ENCODE peak calls at places on chromosome 16, in six cellular contexts. One of them, this sample, is unnamed.

GRCh38 chr16:53913082-53913870 is 209.3 kb downstream of the FTO start:
- DNase-seq in IMR-90: peak
- DNase-seq in H9: no peak
- DNase-seq in mesenchymal stem cell: peak
- DNase-seq in H1: no peak
- DNase-seq in trophoblast cell: no peak
- DNase-seq in this sample: no peak

GRCh38 chr16:86794216-86794864 is 216.0 kb downstream of the FOXL1 start:
- DNase-seq in IMR-90: no peak
- DNase-seq in H9: no peak
- DNase-seq in mesenchymal stem cell: no peak
- DNase-seq in H1: no peak
- DNase-seq in trophoblast cell: no peak
- DNase-seq in this sample: no peak

GRCh38 chr16:84277244-84277823 is 17.3 kb upstream of the WFDC1 start:
- DNase-seq in IMR-90: peak
- DNase-seq in H9: peak
- DNase-seq in mesenchymal stem cell: peak
- DNase-seq in H1: no peak
- DNase-seq in trophoblast cell: peak
- DNase-seq in this sample: peak

GRCh38 chr16:84380405-84380804 is 12.1 kb downstream of the ATP2C2 start:
- DNase-seq in IMR-90: no peak
- DNase-seq in H9: no peak
- DNase-seq in mesenchymal stem cell: no peak
- DNase-seq in H1: no peak
- DNase-seq in trophoblast cell: no peak
- DNase-seq in this sample: no peak

GRCh38 chr16:84769416-84769815 is 50.4 kb upstream of the CRISPLD2 start:
- DNase-seq in IMR-90: no peak
- DNase-seq in H9: no peak
- DNase-seq in mesenchymal stem cell: no peak
- DNase-seq in H1: no peak
- DNase-seq in trophoblast cell: no peak
- DNase-seq in this sample: no peak

GRCh38 chr16:69490707-69491324 is 66.4 kb downstream of the CYB5B start:
- DNase-seq in IMR-90: no peak
- DNase-seq in H9: no peak
- DNase-seq in mesenchymal stem cell: no peak
- DNase-seq in H1: no peak
- DNase-seq in trophoblast cell: no peak
- DNase-seq in this sample: no peak

GRCh38 chr16:12321363-12321762 is 344.8 kb downstream of the SNX29 start:
- DNase-seq in IMR-90: no peak
- DNase-seq in H9: no peak
- DNase-seq in mesenchymal stem cell: no peak
- DNase-seq in H1: no peak
- DNase-seq in trophoblast cell: no peak
- DNase-seq in this sample: no peak

GRCh38 chr16:46789499-46790414 is 41.2 kb downstream of the C16orf87 start:
- DNase-seq in IMR-90: peak
- DNase-seq in H9: peak
- DNase-seq in mesenchymal stem cell: peak
- DNase-seq in H1: peak
- DNase-seq in trophoblast cell: peak
- DNase-seq in this sample: peak

GRCh38 chr16:58493756-58494431 is 6.0 kb upstream of the NDRG4 start:
- DNase-seq in IMR-90: no peak
- DNase-seq in H9: no peak
- DNase-seq in mesenchymal stem cell: no peak
- DNase-seq in H1: no peak
- DNase-seq in trophoblast cell: no peak
- DNase-seq in this sample: no peak

GRCh38 chr16:31331141-31331764 is 23.7 kb upstream of the ITGAX start:
- DNase-seq in IMR-90: no peak
- DNase-seq in H9: peak
- DNase-seq in mesenchymal stem cell: no peak
- DNase-seq in H1: no peak
- DNase-seq in trophoblast cell: no peak
- DNase-seq in this sample: no peak

GRCh38 chr16:12729448-12729847 is 74.2 kb downstream of the CPPED1 start:
- DNase-seq in IMR-90: peak
- DNase-seq in H9: no peak
- DNase-seq in mesenchymal stem cell: no peak
- DNase-seq in H1: no peak
- DNase-seq in trophoblast cell: no peak
- DNase-seq in this sample: no peak

GRCh38 chr16:79608976-79609375 is 8.4 kb upstream of the MAF start:
- DNase-seq in IMR-90: no peak
- DNase-seq in H9: no peak
- DNase-seq in mesenchymal stem cell: no peak
- DNase-seq in H1: no peak
- DNase-seq in trophoblast cell: no peak
- DNase-seq in this sample: no peak

GRCh38 chr16:57815987-57816745 is 13.9 kb upstream of the KIFC3 start:
- DNase-seq in IMR-90: peak
- DNase-seq in H9: peak
- DNase-seq in mesenchymal stem cell: peak
- DNase-seq in H1: no peak
- DNase-seq in trophoblast cell: peak
- DNase-seq in this sample: no peak

GRCh38 chr16:86078121-86078600 is 179.2 kb downstream of the IRF8 start:
- DNase-seq in IMR-90: no peak
- DNase-seq in H9: peak
- DNase-seq in mesenchymal stem cell: no peak
- DNase-seq in H1: no peak
- DNase-seq in trophoblast cell: no peak
- DNase-seq in this sample: no peak

GRCh38 chr16:1224558-1224957 is 510 bp downstream of the TPSG1 start:
- DNase-seq in IMR-90: no peak
- DNase-seq in H9: no peak
- DNase-seq in mesenchymal stem cell: no peak
- DNase-seq in H1: no peak
- DNase-seq in trophoblast cell: no peak
- DNase-seq in this sample: no peak

GRCh38 chr16:57643166-57643813 is 14.9 kb downstream of the ADGRG1 start:
- DNase-seq in IMR-90: peak
- DNase-seq in H9: no peak
- DNase-seq in mesenchymal stem cell: peak
- DNase-seq in H1: no peak
- DNase-seq in trophoblast cell: no peak
- DNase-seq in this sample: no peak

GRCh38 chr16:77459534-77460412 is 24.9 kb upstream of the ADAMTS18 start:
- DNase-seq in IMR-90: no peak
- DNase-seq in H9: no peak
- DNase-seq in mesenchymal stem cell: no peak
- DNase-seq in H1: no peak
- DNase-seq in trophoblast cell: no peak
- DNase-seq in this sample: no peak

GRCh38 chr16:56193951-56194726 is 2.9 kb downstream of the GNAO1 start:
- DNase-seq in IMR-90: peak
- DNase-seq in H9: peak
- DNase-seq in mesenchymal stem cell: peak
- DNase-seq in H1: peak
- DNase-seq in trophoblast cell: peak
- DNase-seq in this sample: peak

GRCh38 chr16:53511403-53512280 is 8.6 kb upstream of the AKTIP start:
- DNase-seq in IMR-90: no peak
- DNase-seq in H9: no peak
- DNase-seq in mesenchymal stem cell: no peak
- DNase-seq in H1: no peak
- DNase-seq in trophoblast cell: peak
- DNase-seq in this sample: no peak

GRCh38 chr16:56013962-56014552 is 138.9 kb upstream of the CES5A start:
- DNase-seq in IMR-90: peak
- DNase-seq in H9: peak
- DNase-seq in mesenchymal stem cell: no peak
- DNase-seq in H1: peak
- DNase-seq in trophoblast cell: peak
- DNase-seq in this sample: peak

GRCh38 chr16:86046901-86047300 is 147.9 kb downstream of the IRF8 start:
- DNase-seq in IMR-90: no peak
- DNase-seq in H9: no peak
- DNase-seq in mesenchymal stem cell: no peak
- DNase-seq in H1: no peak
- DNase-seq in trophoblast cell: no peak
- DNase-seq in this sample: no peak

GRCh38 chr16:66569827-66570405 is 3.7 kb downstream of the CMTM1 start:
- DNase-seq in IMR-90: peak
- DNase-seq in H9: no peak
- DNase-seq in mesenchymal stem cell: peak
- DNase-seq in H1: no peak
- DNase-seq in trophoblast cell: peak
- DNase-seq in this sample: no peak

GRCh38 chr16:76650579-76650978 is 373.4 kb downstream of the CNTNAP4 start:
- DNase-seq in IMR-90: no peak
- DNase-seq in H9: no peak
- DNase-seq in mesenchymal stem cell: peak
- DNase-seq in H1: no peak
- DNase-seq in trophoblast cell: no peak
- DNase-seq in this sample: no peak

GRCh38 chr16:26177438-26177837 is 485.7 kb downstream of the HS3ST4 start:
- DNase-seq in IMR-90: no peak
- DNase-seq in H9: no peak
- DNase-seq in mesenchymal stem cell: no peak
- DNase-seq in H1: peak
- DNase-seq in trophoblast cell: no peak
- DNase-seq in this sample: no peak

GRCh38 chr16:11084484-11085024 is 140.2 kb downstream of the CLEC16A start:
- DNase-seq in IMR-90: peak
- DNase-seq in H9: no peak
- DNase-seq in mesenchymal stem cell: peak
- DNase-seq in H1: no peak
- DNase-seq in trophoblast cell: no peak
- DNase-seq in this sample: no peak

GRCh38 chr16:68311316-68311620 is 449 bp downstream of the PRMT7 start:
- DNase-seq in IMR-90: peak
- DNase-seq in H9: no peak
- DNase-seq in mesenchymal stem cell: peak
- DNase-seq in H1: no peak
- DNase-seq in trophoblast cell: no peak
- DNase-seq in this sample: no peak

GRCh38 chr16:84498859-84499620 is 5.4 kb downstream of the MEAK7 start:
- DNase-seq in IMR-90: no peak
- DNase-seq in H9: no peak
- DNase-seq in mesenchymal stem cell: no peak
- DNase-seq in H1: no peak
- DNase-seq in trophoblast cell: no peak
- DNase-seq in this sample: no peak

GRCh38 chr16:10536814-10537389 is 43.5 kb downstream of the EMP2 start:
- DNase-seq in IMR-90: no peak
- DNase-seq in H9: no peak
- DNase-seq in mesenchymal stem cell: no peak
- DNase-seq in H1: no peak
- DNase-seq in trophoblast cell: no peak
- DNase-seq in this sample: no peak

GRCh38 chr16:57388359-57389086 is 16.0 kb upstream of the CCL17 start:
- DNase-seq in IMR-90: no peak
- DNase-seq in H9: no peak
- DNase-seq in mesenchymal stem cell: no peak
- DNase-seq in H1: no peak
- DNase-seq in trophoblast cell: no peak
- DNase-seq in this sample: no peak

GRCh38 chr16:85309656-85310587 is 197.7 kb upstream of the CIBAR2 start:
- DNase-seq in IMR-90: no peak
- DNase-seq in H9: peak
- DNase-seq in mesenchymal stem cell: no peak
- DNase-seq in H1: no peak
- DNase-seq in trophoblast cell: no peak
- DNase-seq in this sample: no peak

GRCh38 chr16:48126801-48127644 is 28.8 kb downstream of the ABCC12 start:
- DNase-seq in IMR-90: peak
- DNase-seq in H9: no peak
- DNase-seq in mesenchymal stem cell: peak
- DNase-seq in H1: no peak
- DNase-seq in trophoblast cell: no peak
- DNase-seq in this sample: no peak
- H3K14ac ChIP-seq in IMR-90: peak
- H3K14ac ChIP-seq in H9: no peak
- H3K14ac ChIP-seq in mesenchymal stem cell: no peak
- H3K14ac ChIP-seq in H1: no peak
- H3K14ac ChIP-seq in trophoblast cell: no peak
- H3K14ac ChIP-seq in this sample: no peak

GRCh38 chr16:19379838-19380237 is 37.8 kb upstream of the TMC5 start:
- DNase-seq in IMR-90: no peak
- DNase-seq in H9: no peak
- DNase-seq in mesenchymal stem cell: no peak
- DNase-seq in H1: no peak
- DNase-seq in trophoblast cell: no peak
- DNase-seq in this sample: no peak
- H3K14ac ChIP-seq in IMR-90: no peak
- H3K14ac ChIP-seq in H9: no peak
- H3K14ac ChIP-seq in mesenchymal stem cell: no peak
- H3K14ac ChIP-seq in H1: no peak
- H3K14ac ChIP-seq in trophoblast cell: no peak
- H3K14ac ChIP-seq in this sample: no peak

GRCh38 chr16:2487517-2487842 is 12.6 kb downstream of the TBC1D24 start:
- DNase-seq in IMR-90: peak
- DNase-seq in H9: no peak
- DNase-seq in mesenchymal stem cell: no peak
- DNase-seq in H1: no peak
- DNase-seq in trophoblast cell: no peak
- DNase-seq in this sample: no peak
- H3K14ac ChIP-seq in IMR-90: no peak
- H3K14ac ChIP-seq in H9: no peak
- H3K14ac ChIP-seq in mesenchymal stem cell: no peak
- H3K14ac ChIP-seq in H1: no peak
- H3K14ac ChIP-seq in trophoblast cell: no peak
- H3K14ac ChIP-seq in this sample: peak

GRCh38 chr16:75244225-75244792 is 7.1 kb downstream of the BCAR1 start:
- DNase-seq in IMR-90: peak
- DNase-seq in H9: no peak
- DNase-seq in mesenchymal stem cell: peak
- DNase-seq in H1: no peak
- DNase-seq in trophoblast cell: no peak
- DNase-seq in this sample: no peak

GRCh38 chr16:75244844-75245758 is 6.3 kb downstream of the BCAR1 start:
- DNase-seq in IMR-90: peak
- DNase-seq in H9: peak
- DNase-seq in mesenchymal stem cell: peak
- DNase-seq in H1: peak
- DNase-seq in trophoblast cell: peak
- DNase-seq in this sample: peak

GRCh38 chr16:75241412-75241811 is 10.0 kb downstream of the BCAR1 start:
- DNase-seq in IMR-90: no peak
- DNase-seq in H9: no peak
- DNase-seq in mesenchymal stem cell: no peak
- DNase-seq in H1: no peak
- DNase-seq in trophoblast cell: no peak
- DNase-seq in this sample: no peak

GRCh38 chr16:75241955-75242354 is 9.5 kb downstream of the BCAR1 start:
- DNase-seq in IMR-90: no peak
- DNase-seq in H9: no peak
- DNase-seq in mesenchymal stem cell: no peak
- DNase-seq in H1: no peak
- DNase-seq in trophoblast cell: no peak
- DNase-seq in this sample: no peak

GRCh38 chr16:75243667-75244224 is 7.7 kb downstream of the BCAR1 start:
- DNase-seq in IMR-90: no peak
- DNase-seq in H9: no peak
- DNase-seq in mesenchymal stem cell: peak
- DNase-seq in H1: no peak
- DNase-seq in trophoblast cell: no peak
- DNase-seq in this sample: no peak
- H3K14ac ChIP-seq in IMR-90: peak
- H3K14ac ChIP-seq in H9: no peak
- H3K14ac ChIP-seq in mesenchymal stem cell: no peak
- H3K14ac ChIP-seq in H1: no peak
- H3K14ac ChIP-seq in trophoblast cell: peak
- H3K14ac ChIP-seq in this sample: peak

This sample was measured in neuronal stem cell.